ENCODE peak calls at places on chromosomes 7 and 10, in six cellular contexts. One of them, this sample, is unnamed.

GRCh38 chr7:135900186-135900585 is 77.0 kb downstream of the MTPN start:
- DNase-seq in HepG2: no peak
- DNase-seq in AG09319: no peak
- DNase-seq in astrocyte of the spinal cord: no peak
- DNase-seq in adrenal gland: no peak
- DNase-seq in heart right ventricle: no peak
- DNase-seq in this sample: no peak

GRCh38 chr10:101493782-101494281 is 94.2 kb downstream of the POLL start:
- DNase-seq in astrocyte of the spinal cord: no peak
- DNase-seq in adrenal gland: no peak
- DNase-seq in AG09319: no peak
- DNase-seq in HepG2: peak
- DNase-seq in heart right ventricle: no peak
- DNase-seq in this sample: no peak

GRCh38 chr10:124659380-124659779 is 84.8 kb downstream of the FAM53B start:
- DNase-seq in heart right ventricle: no peak
- DNase-seq in HepG2: no peak
- DNase-seq in AG09319: no peak
- DNase-seq in adrenal gland: no peak
- DNase-seq in astrocyte of the spinal cord: no peak
- DNase-seq in this sample: no peak

GRCh38 chr7:151014950-151015349 is 9.3 kb downstream of the ATG9B start:
- DNase-seq in HepG2: no peak
- DNase-seq in heart right ventricle: no peak
- DNase-seq in AG09319: no peak
- DNase-seq in astrocyte of the spinal cord: no peak
- DNase-seq in adrenal gland: no peak
- DNase-seq in this sample: peak

GRCh38 chr7:128911441-128912031 is 1.0 kb upstream of the KCP start:
- DNase-seq in HepG2: no peak
- DNase-seq in astrocyte of the spinal cord: no peak
- DNase-seq in AG09319: no peak
- DNase-seq in adrenal gland: no peak
- DNase-seq in heart right ventricle: peak
- DNase-seq in this sample: no peak

GRCh38 chr10:71795248-71795647 is 21.9 kb upstream of the VSIR start:
- DNase-seq in astrocyte of the spinal cord: peak
- DNase-seq in AG09319: no peak
- DNase-seq in HepG2: no peak
- DNase-seq in heart right ventricle: no peak
- DNase-seq in adrenal gland: peak
- DNase-seq in this sample: peak

GRCh38 chr10:31646519-31646918 is 282.1 kb downstream of the ARHGAP12 start:
- DNase-seq in AG09319: no peak
- DNase-seq in adrenal gland: no peak
- DNase-seq in astrocyte of the spinal cord: no peak
- DNase-seq in heart right ventricle: no peak
- DNase-seq in HepG2: no peak
- DNase-seq in this sample: peak

GRCh38 chr7:146116452-146117219 is at the start of gene CNTNAP2:
- DNase-seq in HepG2: no peak
- DNase-seq in AG09319: no peak
- DNase-seq in adrenal gland: no peak
- DNase-seq in astrocyte of the spinal cord: peak
- DNase-seq in heart right ventricle: no peak
- DNase-seq in this sample: peak

GRCh38 chr7:75920431-75921161 is 5.6 kb downstream of the POR start:
- DNase-seq in AG09319: no peak
- DNase-seq in HepG2: peak
- DNase-seq in astrocyte of the spinal cord: no peak
- DNase-seq in heart right ventricle: no peak
- DNase-seq in adrenal gland: peak
- DNase-seq in this sample: no peak

GRCh38 chr7:105916603-105917002 is 40.2 kb upstream of the ATXN7L1 start:
- DNase-seq in astrocyte of the spinal cord: peak
- DNase-seq in AG09319: peak
- DNase-seq in HepG2: no peak
- DNase-seq in adrenal gland: no peak
- DNase-seq in heart right ventricle: no peak
- DNase-seq in this sample: peak

GRCh38 chr10:24156686-24157085 is 52.3 kb upstream of the KIAA1217 start:
- DNase-seq in heart right ventricle: no peak
- DNase-seq in AG09319: no peak
- DNase-seq in adrenal gland: no peak
- DNase-seq in HepG2: no peak
- DNase-seq in astrocyte of the spinal cord: peak
- DNase-seq in this sample: peak

GRCh38 chr10:5461914-5462840 is 37.2 kb downstream of the CALML5 start:
- DNase-seq in HepG2: no peak
- DNase-seq in astrocyte of the spinal cord: no peak
- DNase-seq in AG09319: no peak
- DNase-seq in adrenal gland: no peak
- DNase-seq in heart right ventricle: no peak
- DNase-seq in this sample: peak

GRCh38 chr7:135684134-135684533 is 21.8 kb downstream of the STMP1 start:
- DNase-seq in heart right ventricle: no peak
- DNase-seq in adrenal gland: no peak
- DNase-seq in AG09319: no peak
- DNase-seq in HepG2: no peak
- DNase-seq in astrocyte of the spinal cord: peak
- DNase-seq in this sample: no peak

GRCh38 chr10:35884657-35885071 is 242.6 kb upstream of the FZD8 start:
- DNase-seq in AG09319: no peak
- DNase-seq in HepG2: no peak
- DNase-seq in adrenal gland: no peak
- DNase-seq in astrocyte of the spinal cord: no peak
- DNase-seq in heart right ventricle: no peak
- DNase-seq in this sample: no peak

GRCh38 chr7:83271212-83272099 is 108.8 kb upstream of the PCLO start:
- DNase-seq in astrocyte of the spinal cord: peak
- DNase-seq in adrenal gland: no peak
- DNase-seq in AG09319: no peak
- DNase-seq in heart right ventricle: no peak
- DNase-seq in HepG2: peak
- DNase-seq in this sample: peak

GRCh38 chr7:7203813-7204575 is 21.6 kb downstream of the C1GALT1 start:
- DNase-seq in astrocyte of the spinal cord: no peak
- DNase-seq in heart right ventricle: no peak
- DNase-seq in adrenal gland: no peak
- DNase-seq in HepG2: no peak
- DNase-seq in AG09319: no peak
- DNase-seq in this sample: no peak

GRCh38 chr10:46014215-46014614 is 16.2 kb downstream of the NCOA4 start:
- DNase-seq in AG09319: no peak
- DNase-seq in heart right ventricle: no peak
- DNase-seq in HepG2: no peak
- DNase-seq in adrenal gland: no peak
- DNase-seq in astrocyte of the spinal cord: no peak
- DNase-seq in this sample: no peak

GRCh38 chr7:20112646-20113045 is 104.5 kb downstream of the MACC1 start:
- DNase-seq in adrenal gland: no peak
- DNase-seq in astrocyte of the spinal cord: no peak
- DNase-seq in heart right ventricle: no peak
- DNase-seq in AG09319: no peak
- DNase-seq in HepG2: no peak
- DNase-seq in this sample: no peak

GRCh38 chr7:28865494-28866257 is 92.5 kb downstream of the TRIL start:
- DNase-seq in AG09319: no peak
- DNase-seq in adrenal gland: no peak
- DNase-seq in heart right ventricle: no peak
- DNase-seq in astrocyte of the spinal cord: no peak
- DNase-seq in HepG2: no peak
- DNase-seq in this sample: no peak

GRCh38 chr7:126698446-126698845 is 554.3 kb downstream of the GRM8 start:
- DNase-seq in heart right ventricle: no peak
- DNase-seq in adrenal gland: no peak
- DNase-seq in AG09319: no peak
- DNase-seq in astrocyte of the spinal cord: no peak
- DNase-seq in HepG2: no peak
- DNase-seq in this sample: peak

GRCh38 chr7:27515933-27516332 is 146.8 kb downstream of the HIBADH start:
- DNase-seq in HepG2: no peak
- DNase-seq in AG09319: no peak
- DNase-seq in heart right ventricle: no peak
- DNase-seq in astrocyte of the spinal cord: no peak
- DNase-seq in adrenal gland: no peak
- DNase-seq in this sample: peak

GRCh38 chr10:61902448-61903183 is 1.1 kb downstream of the ARID5B start:
- DNase-seq in astrocyte of the spinal cord: peak
- DNase-seq in HepG2: peak
- DNase-seq in heart right ventricle: peak
- DNase-seq in adrenal gland: peak
- DNase-seq in AG09319: no peak
- DNase-seq in this sample: peak
- TF ChIP-seq CTCF in astrocyte of the spinal cord: peak
- TF ChIP-seq CTCF in HepG2: peak
- TF ChIP-seq CTCF in heart right ventricle: peak
- TF ChIP-seq CTCF in adrenal gland: peak
- TF ChIP-seq CTCF in AG09319: peak
- TF ChIP-seq CTCF in this sample: peak

GRCh38 chr7:5302577-5302976 is 19.8 kb downstream of the SLC29A4 start:
- DNase-seq in heart right ventricle: no peak
- DNase-seq in adrenal gland: no peak
- DNase-seq in astrocyte of the spinal cord: no peak
- DNase-seq in AG09319: no peak
- DNase-seq in HepG2: no peak
- DNase-seq in this sample: no peak
- TF ChIP-seq CTCF in heart right ventricle: no peak
- TF ChIP-seq CTCF in adrenal gland: no peak
- TF ChIP-seq CTCF in astrocyte of the spinal cord: no peak
- TF ChIP-seq CTCF in AG09319: no peak
- TF ChIP-seq CTCF in HepG2: peak
- TF ChIP-seq CTCF in this sample: no peak

DNA sequence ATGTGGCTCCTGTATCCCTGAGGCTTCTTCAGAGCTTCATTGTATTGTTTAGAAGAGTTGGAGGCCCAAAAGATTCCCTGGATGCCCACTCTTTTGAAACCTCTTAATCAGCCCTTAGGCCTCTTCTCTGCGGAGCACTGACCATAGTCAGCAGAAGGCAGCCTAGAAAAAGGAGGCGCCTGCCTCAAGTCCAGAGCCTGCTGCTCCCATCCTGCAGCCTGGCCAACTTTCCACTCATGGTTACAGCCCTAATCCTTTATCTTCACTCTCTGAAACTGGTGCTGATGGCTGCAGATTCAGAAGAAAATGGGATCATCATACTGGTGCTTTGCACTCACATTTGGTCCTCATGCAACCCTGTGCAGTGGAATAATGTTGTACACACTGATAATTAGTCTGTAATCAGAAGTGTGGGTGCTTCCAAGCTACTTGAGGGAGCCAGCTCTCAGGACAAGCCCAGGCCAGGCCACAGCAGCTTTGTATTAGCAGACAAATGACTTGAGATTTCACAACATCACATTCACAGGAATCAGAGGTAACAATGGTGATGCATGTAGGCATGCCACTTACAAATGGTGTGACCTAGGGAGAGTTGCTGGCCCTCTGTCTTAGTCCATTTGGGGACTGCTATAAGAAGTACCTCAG is 272.9 kb downstream of the GALNT17 start:
- DNase-seq in HepG2: no peak
- DNase-seq in AG09319: no peak
- DNase-seq in heart right ventricle: no peak
- DNase-seq in astrocyte of the spinal cord: no peak
- DNase-seq in adrenal gland: no peak
- DNase-seq in this sample: no peak
- TF ChIP-seq CTCF in HepG2: no peak
- TF ChIP-seq CTCF in AG09319: no peak
- TF ChIP-seq CTCF in heart right ventricle: no peak
- TF ChIP-seq CTCF in astrocyte of the spinal cord: no peak
- TF ChIP-seq CTCF in adrenal gland: no peak
- TF ChIP-seq CTCF in this sample: no peak

GRCh38 chr10:96014473-96015102 is 28.8 kb upstream of the CCNJ start:
- DNase-seq in heart right ventricle: no peak
- DNase-seq in AG09319: no peak
- DNase-seq in HepG2: no peak
- DNase-seq in adrenal gland: no peak
- DNase-seq in astrocyte of the spinal cord: no peak
- DNase-seq in this sample: no peak

GRCh38 chr10:96022739-96023138 is 20.6 kb upstream of the CCNJ start:
- DNase-seq in AG09319: no peak
- DNase-seq in heart right ventricle: no peak
- DNase-seq in adrenal gland: no peak
- DNase-seq in astrocyte of the spinal cord: no peak
- DNase-seq in HepG2: no peak
- DNase-seq in this sample: no peak

GRCh38 chr10:96021332-96021731 is 22.1 kb upstream of the CCNJ start:
- DNase-seq in heart right ventricle: no peak
- DNase-seq in AG09319: no peak
- DNase-seq in astrocyte of the spinal cord: no peak
- DNase-seq in HepG2: no peak
- DNase-seq in adrenal gland: no peak
- DNase-seq in this sample: no peak

GRCh38 chr10:96023168-96023567 is 20.2 kb upstream of the CCNJ start:
- DNase-seq in AG09319: no peak
- DNase-seq in HepG2: no peak
- DNase-seq in astrocyte of the spinal cord: no peak
- DNase-seq in adrenal gland: no peak
- DNase-seq in heart right ventricle: no peak
- DNase-seq in this sample: no peak

GRCh38 chr10:96017227-96017687 is 26.1 kb upstream of the CCNJ start:
- DNase-seq in AG09319: peak
- DNase-seq in adrenal gland: peak
- DNase-seq in heart right ventricle: peak
- DNase-seq in astrocyte of the spinal cord: peak
- DNase-seq in HepG2: peak
- DNase-seq in this sample: peak
- TF ChIP-seq CTCF in AG09319: peak
- TF ChIP-seq CTCF in adrenal gland: peak
- TF ChIP-seq CTCF in heart right ventricle: peak
- TF ChIP-seq CTCF in astrocyte of the spinal cord: peak
- TF ChIP-seq CTCF in HepG2: peak
- TF ChIP-seq CTCF in this sample: peak

GRCh38 chr10:109979215-109979614 is 28.6 kb upstream of the ADD3 start:
- DNase-seq in heart right ventricle: no peak
- DNase-seq in astrocyte of the spinal cord: no peak
- DNase-seq in AG09319: no peak
- DNase-seq in adrenal gland: no peak
- DNase-seq in HepG2: no peak
- DNase-seq in this sample: no peak
- TF ChIP-seq CTCF in heart right ventricle: no peak
- TF ChIP-seq CTCF in astrocyte of the spinal cord: no peak
- TF ChIP-seq CTCF in AG09319: no peak
- TF ChIP-seq CTCF in adrenal gland: no peak
- TF ChIP-seq CTCF in HepG2: no peak
- TF ChIP-seq CTCF in this sample: no peak

This sample was measured in epithelial cell of esophagus.